ENCODE peak calls at places on chromosomes 6 and 20, in nine cellular contexts. B is neuronal stem cell, Q is AG08395, Z is right lobe of liver, O is C1 segment of cervical spinal cord, M is HCEC 1CT, V is amygdala, E is brain microvascular endothelial cell, N is SK-N-SH. T is an unnamed sample.

GRCh38 chr6:48611332-48611731 is 500.3 kb upstream of the PTCHD4 start:
- DNase-seq in B (no peak), M (no peak), Q (no peak), Z (no peak), E (peak), N (no peak), O (no peak), V (no peak), T (no peak)

GRCh38 chr20:21208999-21209398 is 83.1 kb downstream of the KIZ start:
- DNase-seq in O (no peak), Z (no peak), M (no peak), N (peak), B (no peak), Q (no peak), E (no peak), V (no peak), T (no peak)

GRCh38 chr6:136550330-136551071 is at the start of gene MAP7:
- DNase-seq in Q (peak), O (no peak), Z (peak), B (peak), E (no peak), V (peak), M (peak), N (peak), T (peak)

GRCh38 chr20:57080796-57081195 is 185.6 kb downstream of the BMP7 start:
- DNase-seq in N (no peak), M (no peak), Z (no peak), E (peak), B (no peak), Q (peak), O (no peak), V (no peak), T (no peak)

GRCh38 chr6:11785449-11785951 is 6.9 kb upstream of the ADTRP start:
- DNase-seq in Z (no peak), O (no peak), V (no peak), Q (no peak), B (no peak), N (no peak), E (no peak), M (no peak), T (no peak)

GRCh38 chr6:139801571-139802321 is 427.3 kb upstream of the CITED2 start:
- DNase-seq in M (no peak), N (no peak), V (no peak), E (peak), Q (no peak), O (no peak), Z (no peak), B (no peak), T (no peak)

GRCh38 chr6:27178001-27178730 is 69.3 kb upstream of the PRSS16 start:
- DNase-seq in Q (peak), N (peak), O (peak), M (peak), V (no peak), Z (no peak), E (peak), B (peak), T (no peak)

GRCh38 chr6:4133941-4134838 is 1.2 kb downstream of the ECI2 start:
- DNase-seq in M (no peak), V (no peak), E (no peak), Q (no peak), Z (peak), B (no peak), N (peak), O (peak), T (no peak)

GRCh38 chr20:58640446-58640845 is 10.6 kb upstream of the STX16 start:
- DNase-seq in Q (peak), N (no peak), V (no peak), O (no peak), M (peak), B (no peak), Z (no peak), E (peak), T (no peak)

GRCh38 chr6:97757575-97757974 is 474.6 kb upstream of the MMS22L start:
- DNase-seq in Q (no peak), B (no peak), M (no peak), Z (no peak), V (no peak), O (no peak), N (no peak), E (no peak), T (no peak)

GRCh38 chr6:118400582-118400981 is 147.5 kb upstream of the PLN start:
- DNase-seq in O (no peak), Q (no peak), Z (no peak), M (no peak), B (no peak), V (no peak), N (no peak), E (no peak), T (no peak)

GRCh38 chr6:152698692-152699091 is 995 bp downstream of the MYCT1 start:
- DNase-seq in M (no peak), N (no peak), Q (no peak), E (no peak), B (no peak), O (no peak), V (no peak), Z (no peak), T (no peak)

GRCh38 chr6:30821862-30822784 is 62.2 kb upstream of the DDR1 start:
- DNase-seq in N (peak), Q (peak), Z (no peak), E (peak), M (peak), B (no peak), O (no peak), V (no peak), T (no peak)

GRCh38 chr6:68238097-68238597 is 396.9 kb upstream of the ADGRB3 start:
- DNase-seq in V (no peak), Q (no peak), N (no peak), E (peak), B (no peak), O (no peak), M (peak), Z (no peak), T (no peak)

GRCh38 chr6:70879496-70879895 is 77.4 kb downstream of the B3GAT2 start:
- DNase-seq in Z (no peak), M (no peak), Q (no peak), V (no peak), O (no peak), E (no peak), B (no peak), N (no peak), T (no peak)

GRCh38 chr6:142902636-142903053 is 42.3 kb downstream of the HIVEP2 start:
- DNase-seq in M (peak), Q (peak), Z (no peak), N (peak), E (peak), V (no peak), O (peak), B (no peak), T (no peak)

GRCh38 chr6:165447141-165447540 is 137.7 kb upstream of the C6orf118 start:
- DNase-seq in O (no peak), V (no peak), Z (no peak), E (no peak), M (no peak), Q (no peak), N (no peak), B (no peak), T (no peak)

GRCh38 chr6:906920-907319 is 214.0 kb upstream of the EXOC2 start:
- DNase-seq in Q (no peak), N (no peak), Z (no peak), M (no peak), V (no peak), E (peak), B (peak), O (no peak), T (no peak)

GRCh38 chr6:170271771-170272314 is 19.0 kb downstream of the DLL1 start:
- DNase-seq in E (no peak), Z (peak), N (no peak), O (no peak), M (no peak), V (no peak), Q (no peak), B (no peak), T (no peak)

GRCh38 chr6:159720708-159721107 is 6.6 kb upstream of the WTAP start:
- DNase-seq in Q (no peak), B (peak), M (no peak), O (no peak), N (peak), E (no peak), V (no peak), Z (no peak), T (no peak)

GRCh38 chr6:51613558-51613957 is 473.9 kb downstream of the PKHD1 start:
- DNase-seq in Q (no peak), Z (no peak), M (no peak), N (no peak), V (no peak), E (no peak), B (no peak), O (no peak), T (no peak)

GRCh38 chr6:102944475-102944874 is 1551.0 kb downstream of the GRIK2 start:
- DNase-seq in O (no peak), Q (no peak), N (no peak), V (no peak), E (no peak), B (no peak), M (peak), Z (no peak), T (no peak)

GRCh38 chr6:1310628-1311399 is 1.1 kb upstream of the FOXQ1 start:
- DNase-seq in E (no peak), N (no peak), Z (peak), B (no peak), M (no peak), O (no peak), V (no peak), Q (no peak), T (no peak)

GRCh38 chr6:53103993-53104675 is 38.9 kb downstream of the FBXO9 start:
- DNase-seq in Q (peak), M (peak), N (no peak), V (no peak), O (no peak), E (no peak), Z (no peak), B (no peak), T (no peak)

GRCh38 chr20:63626424-63627128 is at the start of gene GMEB2:
- DNase-seq in V (no peak), M (peak), O (peak), E (peak), N (peak), Q (peak), Z (peak), B (no peak), T (peak)

GRCh38 chr6:148513145-148514071 is 170.8 kb downstream of the SASH1 start:
- DNase-seq in M (peak), N (no peak), V (no peak), B (no peak), Z (no peak), E (no peak), Q (peak), O (peak), T (no peak)

GRCh38 chr6:79543886-79544285 is 6.7 kb upstream of the LCA5 start:
- DNase-seq in E (no peak), O (no peak), N (no peak), V (no peak), Z (no peak), Q (no peak), B (no peak), M (no peak), T (no peak)

GRCh38 chr6:146990821-146991798 is 213.1 kb upstream of the STXBP5 start:
- DNase-seq in B (no peak), O (no peak), E (peak), N (no peak), V (no peak), Q (no peak), Z (no peak), M (peak), T (no peak)

GRCh38 chr6:54057068-54057467 is 54.2 kb upstream of the MLIP start:
- DNase-seq in E (no peak), B (no peak), Q (no peak), O (no peak), M (no peak), N (no peak), V (no peak), Z (no peak), T (no peak)

GRCh38 chr6:79167931-79168694 is 66.4 kb downstream of the HMGN3 start:
- DNase-seq in V (no peak), O (no peak), B (no peak), Q (no peak), M (peak), N (no peak), E (peak), Z (no peak), T (no peak)

GRCh38 chr6:121711472-121711871 is 276.0 kb downstream of the GJA1 start:
- DNase-seq in B (no peak), Q (no peak), M (no peak), E (no peak), N (no peak), O (no peak), V (no peak), Z (no peak), T (no peak)